ENCODE peak calls at places on chromosomes 5 and 9, in six cellular contexts. One of them, this sample, is unnamed.

GRCh38 chr5:38932854-38933408 is 87.1 kb downstream of the OSMR start:
- DNase-seq in lung: no peak
- DNase-seq in left ventricle myocardium inferior: no peak
- DNase-seq in hepatocyte: no peak
- DNase-seq in adrenal gland: no peak
- DNase-seq in H1: no peak
- DNase-seq in this sample: no peak

GRCh38 chr5:45695011-45695667 is 1.0 kb downstream of the HCN1 start:
- DNase-seq in lung: no peak
- DNase-seq in left ventricle myocardium inferior: no peak
- DNase-seq in hepatocyte: peak; percentile 19
- DNase-seq in adrenal gland: no peak
- DNase-seq in H1: no peak
- DNase-seq in this sample: no peak

GRCh38 chr5:92909545-92909962 is 671.5 kb downstream of the NR2F1-AS1 start:
- DNase-seq in lung: no peak
- DNase-seq in left ventricle myocardium inferior: no peak
- DNase-seq in hepatocyte: peak; percentile 44
- DNase-seq in adrenal gland: no peak
- DNase-seq in H1: no peak
- DNase-seq in this sample: no peak

GRCh38 chr9:121709798-121710197 is 58.4 kb downstream of the DAB2IP start:
- DNase-seq in lung: no peak
- DNase-seq in left ventricle myocardium inferior: no peak
- DNase-seq in hepatocyte: no peak
- DNase-seq in adrenal gland: no peak
- DNase-seq in H1: no peak
- DNase-seq in this sample: no peak

GRCh38 chr5:78527054-78527884 is 121.3 kb downstream of the LHFPL2 start:
- DNase-seq in lung: peak; percentile 61
- DNase-seq in left ventricle myocardium inferior: peak; percentile 54
- DNase-seq in hepatocyte: peak; percentile 83
- DNase-seq in adrenal gland: peak; percentile 81
- DNase-seq in H1: no peak
- DNase-seq in this sample: no peak

GRCh38 chr5:89374144-89374784 is 491.3 kb upstream of the MEF2C start:
- DNase-seq in lung: no peak
- DNase-seq in left ventricle myocardium inferior: no peak
- DNase-seq in hepatocyte: no peak
- DNase-seq in adrenal gland: no peak
- DNase-seq in H1: no peak
- DNase-seq in this sample: no peak

GRCh38 chr5:95771109-95771708 is 40.1 kb downstream of the RHOBTB3 start:
- DNase-seq in lung: no peak
- DNase-seq in left ventricle myocardium inferior: peak; percentile 35
- DNase-seq in hepatocyte: peak; percentile 24
- DNase-seq in adrenal gland: peak; percentile 76
- DNase-seq in H1: no peak
- DNase-seq in this sample: no peak

GRCh38 chr5:1315709-1316587 is 21.1 kb upstream of the TERT start:
- DNase-seq in lung: peak; percentile 80
- DNase-seq in left ventricle myocardium inferior: no peak
- DNase-seq in hepatocyte: peak; percentile 78
- DNase-seq in adrenal gland: no peak
- DNase-seq in H1: no peak
- DNase-seq in this sample: peak; percentile 93

GRCh38 chr5:88860501-88860900 is 22.5 kb downstream of the MEF2C start:
- DNase-seq in lung: no peak
- DNase-seq in left ventricle myocardium inferior: no peak
- DNase-seq in hepatocyte: no peak
- DNase-seq in adrenal gland: no peak
- DNase-seq in H1: no peak
- DNase-seq in this sample: no peak

GRCh38 chr5:172105811-172106210 is 82.2 kb downstream of the STK10 start:
- DNase-seq in lung: no peak
- DNase-seq in left ventricle myocardium inferior: no peak
- DNase-seq in hepatocyte: no peak
- DNase-seq in adrenal gland: no peak
- DNase-seq in H1: no peak
- DNase-seq in this sample: no peak

GRCh38 chr9:134707731-134708671 is 66.4 kb downstream of the COL5A1 start:
- DNase-seq in lung: no peak
- DNase-seq in left ventricle myocardium inferior: no peak
- DNase-seq in hepatocyte: no peak
- DNase-seq in adrenal gland: no peak
- DNase-seq in H1: no peak
- DNase-seq in this sample: no peak

GRCh38 chr9:33737811-33738606 is 57.4 kb upstream of the PRSS3 start:
- DNase-seq in lung: peak; percentile 30
- DNase-seq in left ventricle myocardium inferior: peak; percentile 22
- DNase-seq in hepatocyte: peak; percentile 76
- DNase-seq in adrenal gland: peak; percentile 11
- DNase-seq in H1: no peak
- DNase-seq in this sample: no peak

GRCh38 chr5:21171038-21171437 is 1183.0 kb upstream of the CDH18 start:
- DNase-seq in lung: no peak
- DNase-seq in left ventricle myocardium inferior: no peak
- DNase-seq in hepatocyte: no peak
- DNase-seq in adrenal gland: no peak
- DNase-seq in H1: no peak
- DNase-seq in this sample: no peak

GRCh38 chr5:2751592-2752021 is at the start of gene IRX2:
- DNase-seq in lung: peak; percentile 87
- DNase-seq in left ventricle myocardium inferior: peak; percentile 79
- DNase-seq in hepatocyte: peak; percentile 95
- DNase-seq in adrenal gland: peak; percentile 39
- DNase-seq in H1: peak; percentile 77
- DNase-seq in this sample: peak; percentile 58

GRCh38 chr9:131804826-131805225 is 65.0 kb upstream of the RAPGEF1 start:
- DNase-seq in lung: no peak
- DNase-seq in left ventricle myocardium inferior: no peak
- DNase-seq in hepatocyte: no peak
- DNase-seq in adrenal gland: no peak
- DNase-seq in H1: no peak
- DNase-seq in this sample: no peak

GRCh38 chr5:43006411-43007202 is 33.5 kb downstream of the ANXA2R start:
- DNase-seq in lung: no peak
- DNase-seq in left ventricle myocardium inferior: no peak
- DNase-seq in hepatocyte: no peak
- DNase-seq in adrenal gland: no peak
- DNase-seq in H1: no peak
- DNase-seq in this sample: no peak

GRCh38 chr9:127516835-127517607 is 65.7 kb downstream of the LRSAM1 start:
- DNase-seq in lung: no peak
- DNase-seq in left ventricle myocardium inferior: no peak
- DNase-seq in hepatocyte: no peak
- DNase-seq in adrenal gland: no peak
- DNase-seq in H1: no peak
- DNase-seq in this sample: no peak

GRCh38 chr5:124806026-124806856 is 59.8 kb upstream of the ZNF608 start:
- DNase-seq in lung: peak; percentile 70
- DNase-seq in left ventricle myocardium inferior: peak; percentile 78
- DNase-seq in hepatocyte: peak; percentile 90
- DNase-seq in adrenal gland: peak; percentile 89
- DNase-seq in H1: peak; percentile 10
- DNase-seq in this sample: peak; percentile 80

GRCh38 chr5:180969406-180969805 is 19.2 kb upstream of the BTNL3 start:
- DNase-seq in lung: no peak
- DNase-seq in left ventricle myocardium inferior: no peak
- DNase-seq in hepatocyte: no peak
- DNase-seq in adrenal gland: no peak
- DNase-seq in H1: no peak
- DNase-seq in this sample: no peak

GRCh38 chr9:2833096-2833495 is 10.8 kb downstream of the PUM3 start:
- DNase-seq in lung: no peak
- DNase-seq in left ventricle myocardium inferior: no peak
- DNase-seq in hepatocyte: no peak
- DNase-seq in adrenal gland: no peak
- DNase-seq in H1: no peak
- DNase-seq in this sample: no peak

GRCh38 chr9:2838984-2839367 is 4.9 kb downstream of the PUM3 start:
- DNase-seq in lung: no peak
- DNase-seq in left ventricle myocardium inferior: no peak
- DNase-seq in hepatocyte: no peak
- DNase-seq in adrenal gland: no peak
- DNase-seq in H1: no peak
- DNase-seq in this sample: no peak

GRCh38 chr9:2837915-2838314 is 6.0 kb downstream of the PUM3 start:
- DNase-seq in lung: no peak
- DNase-seq in left ventricle myocardium inferior: no peak
- DNase-seq in hepatocyte: no peak
- DNase-seq in adrenal gland: no peak
- DNase-seq in H1: no peak
- DNase-seq in this sample: no peak

GRCh38 chr9:2838356-2838983 is 5.4 kb downstream of the PUM3 start:
- DNase-seq in lung: no peak
- DNase-seq in left ventricle myocardium inferior: no peak
- DNase-seq in hepatocyte: no peak
- DNase-seq in adrenal gland: no peak
- DNase-seq in H1: no peak
- DNase-seq in this sample: no peak
- H3K4me3 ChIP-seq in lung: no peak overlapping the region
- H3K4me3 ChIP-seq in left ventricle myocardium inferior: peak overlapping the region; percentile 46
- H3K4me3 ChIP-seq in hepatocyte: no peak overlapping the region
- H3K4me3 ChIP-seq in adrenal gland: peak overlapping the region; percentile 12
- H3K4me3 ChIP-seq in H1: no peak overlapping the region
- H3K4me3 ChIP-seq in this sample: no peak overlapping the region

DNA sequence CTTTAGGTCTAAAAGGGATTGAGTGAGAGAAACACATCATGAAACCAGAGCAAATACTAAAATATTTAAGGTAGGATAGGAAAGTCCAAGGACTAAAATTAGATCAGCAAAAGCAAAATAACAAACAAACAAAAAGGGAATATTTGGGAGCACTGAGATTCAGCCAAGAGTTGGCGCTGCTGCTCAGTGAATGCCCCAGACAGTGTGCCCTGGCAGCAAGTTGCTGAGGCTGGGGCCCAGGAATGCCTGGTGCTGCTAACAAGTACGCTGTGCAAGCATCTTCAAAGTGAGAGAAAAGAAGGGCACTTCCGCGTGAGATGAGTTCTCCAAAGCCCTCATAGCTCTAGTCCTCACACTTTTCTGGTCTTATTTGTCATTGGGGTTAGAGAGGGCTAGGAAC is 603.3 kb downstream of the EFNA5 start:
- DNase-seq in lung: no peak
- DNase-seq in left ventricle myocardium inferior: peak; percentile 14
- DNase-seq in hepatocyte: no peak
- DNase-seq in adrenal gland: no peak
- DNase-seq in H1: no peak
- DNase-seq in this sample: no peak
- TF ChIP-seq CTCF in lung: no peak
- TF ChIP-seq CTCF in left ventricle myocardium inferior: peak; percentile 24
- TF ChIP-seq CTCF in hepatocyte: no peak
- TF ChIP-seq CTCF in adrenal gland: no peak
- TF ChIP-seq CTCF in H1: peak; percentile 12
- TF ChIP-seq CTCF in this sample: no peak

GRCh38 chr5:154042751-154043150 is 4.0 kb downstream of the MFAP3 start:
- DNase-seq in lung: no peak
- DNase-seq in left ventricle myocardium inferior: no peak
- DNase-seq in hepatocyte: no peak
- DNase-seq in adrenal gland: no peak
- DNase-seq in H1: no peak
- DNase-seq in this sample: no peak

GRCh38 chr5:154039458-154039829 is 677 bp downstream of the MFAP3 start:
- DNase-seq in lung: no peak
- DNase-seq in left ventricle myocardium inferior: no peak
- DNase-seq in hepatocyte: no peak
- DNase-seq in adrenal gland: no peak
- DNase-seq in H1: no peak
- DNase-seq in this sample: no peak

GRCh38 chr5:154034944-154035343 is 3.8 kb downstream of the FAM114A2 start:
- DNase-seq in lung: no peak
- DNase-seq in left ventricle myocardium inferior: no peak
- DNase-seq in hepatocyte: no peak
- DNase-seq in adrenal gland: no peak
- DNase-seq in H1: no peak
- DNase-seq in this sample: no peak

GRCh38 chr5:154038241-154038603 is 488 bp downstream of the FAM114A2 start:
- DNase-seq in lung: no peak
- DNase-seq in left ventricle myocardium inferior: no peak
- DNase-seq in hepatocyte: peak; percentile 43
- DNase-seq in adrenal gland: peak; percentile 13
- DNase-seq in H1: no peak
- DNase-seq in this sample: no peak

DNA sequence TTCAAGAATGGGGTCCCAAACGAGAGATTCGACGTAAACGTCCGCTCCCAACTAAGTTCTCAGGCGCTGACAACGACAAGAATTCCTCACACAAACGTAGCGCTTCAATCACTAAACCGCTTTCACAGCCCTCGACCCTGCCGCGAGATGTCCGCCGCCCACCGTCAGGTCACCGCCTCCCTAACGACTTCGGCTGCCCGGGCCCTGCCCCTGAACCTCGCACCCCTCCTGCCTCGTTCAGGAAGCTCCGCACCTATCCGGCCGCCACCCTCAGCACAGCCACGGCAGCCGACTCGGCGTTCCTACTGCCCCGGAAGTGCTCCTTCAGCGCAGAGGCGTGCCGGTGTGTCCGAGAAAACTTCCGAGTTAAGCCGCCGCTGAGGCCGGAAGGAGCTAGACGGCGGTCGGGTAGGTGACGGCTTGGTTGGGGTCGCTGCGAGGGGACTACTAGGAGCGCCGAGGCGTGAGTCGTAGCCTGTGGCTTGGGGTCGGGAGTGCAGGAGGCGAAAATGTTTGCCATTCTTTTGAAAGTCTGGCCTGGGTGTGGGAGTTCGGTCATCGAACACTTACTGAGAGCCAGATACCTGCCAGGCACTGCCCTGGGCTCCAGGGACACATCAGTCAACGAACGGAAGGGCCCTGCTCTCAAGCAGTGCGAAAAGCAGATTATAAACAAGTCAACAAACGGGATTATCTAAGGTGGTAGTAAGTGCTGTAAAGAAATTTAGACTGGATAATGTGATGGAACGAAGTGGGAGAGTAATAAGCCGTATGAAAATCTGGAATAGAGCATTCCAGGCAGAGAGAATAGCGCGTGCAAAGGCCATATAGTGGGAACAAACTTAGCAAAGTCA is at the start of the genes FAM114A2 and MFAP3:
- DNase-seq in lung: peak; percentile 92
- DNase-seq in left ventricle myocardium inferior: peak; percentile 89
- DNase-seq in hepatocyte: peak; percentile 94
- DNase-seq in adrenal gland: peak; percentile 88
- DNase-seq in H1: peak; percentile 81
- DNase-seq in this sample: peak; percentile 92
- H3K4me1 ChIP-seq in lung: peaks cover 2% of the 10 kb centered on the region
- H3K4me1 ChIP-seq in left ventricle myocardium inferior: peaks cover 75% of the 10 kb centered on the region
- H3K4me1 ChIP-seq in hepatocyte: peaks cover 14% of the 10 kb centered on the region
- H3K4me1 ChIP-seq in adrenal gland: peaks cover 12% of the 10 kb centered on the region
- H3K4me1 ChIP-seq in H1: peaks cover 2% of the 10 kb centered on the region
- H3K4me1 ChIP-seq in this sample: peaks cover 11% of the 10 kb centered on the region

GRCh38 chr5:133612021-133612860 is at the start of gene FSTL4:
- DNase-seq in lung: peak; percentile 34
- DNase-seq in left ventricle myocardium inferior: no peak
- DNase-seq in hepatocyte: peak; percentile 68
- DNase-seq in adrenal gland: peak; percentile 58
- DNase-seq in H1: no peak
- DNase-seq in this sample: peak; percentile 66
- H3K4me3 ChIP-seq in lung: no peak within 1 kb of the TSS
- H3K4me3 ChIP-seq in left ventricle myocardium inferior: peak within 1 kb of the TSS; percentile 61
- H3K4me3 ChIP-seq in hepatocyte: peak within 1 kb of the TSS; percentile 41
- H3K4me3 ChIP-seq in adrenal gland: peak within 1 kb of the TSS; percentile 55
- H3K4me3 ChIP-seq in H1: peak within 1 kb of the TSS; percentile 23
- H3K4me3 ChIP-seq in this sample: no peak within 1 kb of the TSS

GRCh38 chr9:96020822-96021615 is 145.5 kb downstream of the ERCC6L2 start:
- DNase-seq in lung: peak; percentile 33
- DNase-seq in left ventricle myocardium inferior: no peak
- DNase-seq in hepatocyte: peak; percentile 50
- DNase-seq in adrenal gland: peak; percentile 21
- DNase-seq in H1: no peak
- DNase-seq in this sample: peak; percentile 54
- TF ChIP-seq CTCF in lung: no peak
- TF ChIP-seq CTCF in left ventricle myocardium inferior: no peak
- TF ChIP-seq CTCF in hepatocyte: no peak
- TF ChIP-seq CTCF in adrenal gland: no peak
- TF ChIP-seq CTCF in H1: no peak
- TF ChIP-seq CTCF in this sample: no peak